ENCODE peak calls at places on chromosome 6, in five cellular contexts. D, L, Q, Y and P are unnamed samples.
A peak's percentile ranks its signal among the peaks of the same experiment; 100 is the strongest.

GRCh38 chr6:2980465-2980855 is 9.1 kb upstream of the SERPINB6 start:
- DNase-seq in D (no peak), Y (no peak), Q (no peak), L (no peak), P (no peak)

GRCh38 chr6:56571605-56572004 is 71.1 kb downstream of the DST start:
- DNase-seq in Q (no peak), Y (no peak), L (no peak), D (no peak), P (no peak)

GRCh38 chr6:41975276-41975675 is 33.7 kb upstream of the CCND3 start:
- DNase-seq in D (no peak), L (no peak), Y (no peak), Q (no peak), P (no peak)

GRCh38 chr6:42104095-42104806 is 38.2 kb downstream of the C6orf132 start:
- DNase-seq in D (peak; percentile 93), Q (peak; percentile 87), L (no peak), Y (peak; percentile 69), P (peak; percentile 72)

GRCh38 chr6:131951576-131952230 is 531 bp upstream of the CCN2 start:
- DNase-seq in Q (no peak), Y (no peak), L (no peak), D (no peak), P (no peak)

GRCh38 chr6:167796668-167797031 is 30.1 kb upstream of the AFDN start:
- DNase-seq in Y (no peak), Q (no peak), D (no peak), L (no peak), P (no peak)

GRCh38 chr6:34231566-34232336 is 4.9 kb upstream of the HMGA1 start:
- DNase-seq in Q (no peak), D (no peak), Y (no peak), L (no peak), P (no peak)

GRCh38 chr6:14630136-14630535 is 512.6 kb downstream of the CD83 start:
- DNase-seq in D (no peak), L (no peak), Q (no peak), Y (no peak), P (no peak)

GRCh38 chr6:11535801-11536230 is 1.7 kb upstream of the TMEM170B start:
- DNase-seq in Y (no peak), D (no peak), Q (no peak), L (peak; percentile 46), P (peak; percentile 26)

GRCh38 chr6:36722365-36722764 is 24.7 kb downstream of the RAB44 start:
- DNase-seq in D (no peak), Q (no peak), L (no peak), Y (no peak), P (no peak)

GRCh38 chr6:148497256-148497655 is 154.6 kb downstream of the SASH1 start:
- DNase-seq in Q (no peak), Y (no peak), D (no peak), L (peak; percentile 75), P (peak; percentile 60)

GRCh38 chr6:6661684-6662083 is 73.2 kb downstream of the LY86 start:
- DNase-seq in L (peak; percentile 8), Q (no peak), Y (no peak), D (no peak), P (peak; percentile 45)

GRCh38 chr6:109944448-109944847 is 33.7 kb upstream of the GPR6 start:
- DNase-seq in Y (no peak), L (no peak), D (peak; percentile 60), Q (peak; percentile 83), P (no peak)

GRCh38 chr6:41424370-41425058 is 89.1 kb downstream of the NCR2 start:
- DNase-seq in L (peak; percentile 71), Q (peak; percentile 83), Y (peak; percentile 86), D (peak; percentile 97), P (peak; percentile 75)

GRCh38 chr6:39961178-39961577 is 26.9 kb upstream of the MOCS1 start:
- DNase-seq in Q (no peak), D (no peak), L (peak; percentile 47), Y (no peak), P (peak; percentile 76)

GRCh38 chr6:70686548-70687133 is 19.0 kb downstream of the SMAP1 start:
- DNase-seq in Y (no peak), Q (no peak), L (peak; percentile 56), D (no peak), P (peak; percentile 52)

GRCh38 chr6:90227693-90228092 is 69.0 kb downstream of the BACH2 start:
- DNase-seq in D (no peak), Y (no peak), Q (no peak), L (no peak), P (no peak)

GRCh38 chr6:72522735-72523141 is 99.1 kb upstream of the KCNQ5 start:
- DNase-seq in D (peak; percentile 70), Q (peak; percentile 88), L (no peak), Y (no peak), P (no peak)

GRCh38 chr6:109284675-109285074 is 97.6 kb downstream of the CD164 start:
- DNase-seq in D (no peak), Y (no peak), L (no peak), Q (no peak), P (no peak)

GRCh38 chr6:69090132-69090531 is 455.1 kb downstream of the ADGRB3 start:
- DNase-seq in Q (no peak), Y (no peak), L (peak; percentile 61), D (no peak), P (peak; percentile 38)

GRCh38 chr6:2891768-2892170 is 11.3 kb downstream of the SERPINB9 start:
- DNase-seq in Q (no peak), L (no peak), D (no peak), Y (no peak), P (no peak)

GRCh38 chr6:158628542-158628941 is 16.0 kb downstream of the DYNLT1 start:
- DNase-seq in L (no peak), Q (no peak), D (no peak), Y (no peak), P (no peak)

GRCh38 chr6:158730175-158730907 is 80.5 kb downstream of the SYTL3 start:
- DNase-seq in Y (no peak), D (peak; percentile 82), L (no peak), Q (peak; percentile 97), P (no peak)

GRCh38 chr6:107154131-107154906 is 39.0 kb upstream of the BEND3 start:
- DNase-seq in L (no peak), Y (peak; percentile 56), D (no peak), Q (peak; percentile 62), P (no peak)

GRCh38 chr6:15393605-15394004 is 147.7 kb downstream of the JARID2 start:
- DNase-seq in D (no peak), Q (no peak), Y (no peak), L (no peak), P (no peak)

GRCh38 chr6:56850618-56851017 is 104.3 kb upstream of the BEND6 start:
- DNase-seq in L (no peak), D (no peak), Y (no peak), Q (no peak), P (no peak)

GRCh38 chr6:10390495-10391298 is 24.2 kb downstream of the TFAP2A start:
- DNase-seq in Q (peak; percentile 52), L (no peak), D (peak; percentile 62), Y (peak; percentile 21), P (no peak)

GRCh38 chr6:24996145-24996836 is 60.5 kb upstream of the RIPOR2 start:
- DNase-seq in Q (no peak), D (no peak), Y (no peak), L (no peak), P (no peak)

GRCh38 chr6:147947521-147947920 is 395.1 kb upstream of the SASH1 start:
- DNase-seq in Y (no peak), L (peak; percentile 10), D (no peak), Q (no peak), P (no peak)

GRCh38 chr6:31497595-31498476 is at the start of gene MICB:
- DNase-seq in L (peak; percentile 68), Q (peak; percentile 96), D (peak; percentile 85), Y (peak; percentile 62), P (peak; percentile 90)

GRCh38 chr6:33739611-33740010 is 7.1 kb downstream of the IP6K3 start:
- DNase-seq in L (no peak), Q (no peak), Y (no peak), D (no peak), P (no peak)

GRCh38 chr6:164817662-164818061 is 491.7 kb downstream of the C6orf118 start:
- DNase-seq in L (no peak), D (no peak), Y (no peak), Q (no peak), P (no peak)

GRCh38 chr6:8047466-8048292 is 16.5 kb downstream of the BLOC1S5 start:
- DNase-seq in Q (no peak), Y (no peak), D (no peak), L (peak; percentile 35), P (peak; percentile 80)

GRCh38 chr6:25026723-25027122 is 91.0 kb upstream of the RIPOR2 start:
- DNase-seq in Q (no peak), L (no peak), D (no peak), Y (no peak), P (no peak)

GRCh38 chr6:44918893-44919292 is 409.2 kb upstream of the RUNX2 start:
- DNase-seq in Y (no peak), D (no peak), Q (no peak), L (no peak), P (no peak)

GRCh38 chr6:169926617-169927417 is 175.4 kb downstream of the ERMARD start:
- DNase-seq in D (no peak), L (no peak), Y (no peak), Q (no peak), P (no peak)
- H3K9me3 ChIP-seq in D (no peaks in the 10 kb centered on the region), L (peaks cover 48% of the 10 kb centered on the region), Y (no peaks in the 10 kb centered on the region), Q (no peaks in the 10 kb centered on the region), P (peaks cover 8% of the 10 kb centered on the region)

GRCh38 chr6:152981989-152982767 is 663 bp downstream of the FBXO5 start:
- DNase-seq in L (no peak), D (peak; percentile 54), Y (no peak), Q (peak; percentile 29), P (no peak)
- H2BK15ac ChIP-seq in L (no peak overlapping the region), D (no peak overlapping the region), Y (no peak overlapping the region), Q (no peak overlapping the region), P (no peak overlapping the region)

GRCh38 chr6:160986831-160987230 is 4.7 kb upstream of the MAP3K4 start:
- DNase-seq in L (no peak), Y (no peak), Q (no peak), D (no peak), P (no peak)
- H3K9me3 ChIP-seq in L (peaks cover 4% of the 10 kb centered on the region), Y (peaks cover 18% of the 10 kb centered on the region), Q (no peaks in the 10 kb centered on the region), D (peaks cover 16% of the 10 kb centered on the region), P (peaks cover 10% of the 10 kb centered on the region)

GRCh38 chr6:52893803-52894202 is 15.7 kb downstream of the GSTA3 start:
- DNase-seq in Y (no peak), D (no peak), L (no peak), Q (no peak), P (no peak)
- H2BK15ac ChIP-seq in Y (no peak overlapping the region), D (no peak overlapping the region), L (no peak overlapping the region), Q (no peak overlapping the region), P (no peak overlapping the region)

GRCh38 chr6:108168980-108169800 is 3.4 kb downstream of the NR2E1 start:
- DNase-seq in L (no peak), D (peak; percentile 69), Q (peak; percentile 54), Y (peak; percentile 52), P (no peak)
- H3K9me3 ChIP-seq in L (peaks cover 10% of the 10 kb centered on the region), D (no peaks in the 10 kb centered on the region), Q (no peaks in the 10 kb centered on the region), Y (no peaks in the 10 kb centered on the region), P (peaks cover 10% of the 10 kb centered on the region)